ENCODE peak calls at places on chromosomes 1 and 21, in eight cellular contexts. H is pancreas; W is GM10248; D is CD8-positive, alpha-beta T cell; U is right atrium auricular region; G is left ventricle myocardium inferior; N is Caco-2; T is fibroblast of pulmonary artery. P is an unnamed sample.
A peak's percentile ranks its signal among the peaks of the same experiment; 100 is the strongest.

GRCh38 chr21:35530726-35531125 is 481.6 kb upstream of the RUNX1 start:
- DNase-seq in U (no peak), H (no peak), W (no peak), N (no peak), T (no peak), G (no peak), D (no peak), P (no peak)

GRCh38 chr1:67211589-67212563 is 45.6 kb downstream of the IL23R start:
- DNase-seq in U (no peak), W (peak; percentile 18), D (peak; percentile 26), T (peak; percentile 54), G (no peak), H (no peak), N (peak; percentile 26), P (peak; percentile 41)

GRCh38 chr1:161266096-161266679 is 7.6 kb downstream of the PCP4L1 start:
- DNase-seq in N (no peak), U (no peak), T (no peak), W (no peak), H (no peak), D (no peak), G (no peak), P (peak; percentile 32)

GRCh38 chr21:42703173-42703908 is 49.9 kb downstream of the PDE9A start:
- DNase-seq in H (no peak), U (no peak), W (no peak), G (no peak), N (no peak), D (no peak), T (no peak), P (no peak)

GRCh38 chr1:1327291-1327690 is 2.7 kb downstream of the CPTP start:
- DNase-seq in D (no peak), W (no peak), T (no peak), H (no peak), U (no peak), N (no peak), G (no peak), P (no peak)

GRCh38 chr1:223242382-223242955 is 99.4 kb upstream of the TLR5 start:
- DNase-seq in N (no peak), G (no peak), W (no peak), U (no peak), H (no peak), D (no peak), T (no peak), P (no peak)

GRCh38 chr21:32492376-32492775 is 79.9 kb downstream of the EVA1C start:
- DNase-seq in T (no peak), W (no peak), U (no peak), N (no peak), H (no peak), G (no peak), D (no peak), P (no peak)

GRCh38 chr1:212641956-212642355 is 33.4 kb downstream of the ATF3 start:
- DNase-seq in U (no peak), N (no peak), G (no peak), H (no peak), T (no peak), D (no peak), W (no peak), P (no peak)

GRCh38 chr1:82018319-82018718 is 217.6 kb downstream of the ADGRL2 start:
- DNase-seq in N (no peak), W (no peak), H (no peak), T (no peak), G (no peak), D (no peak), U (no peak), P (no peak)

GRCh38 chr1:60129916-60130315 is 56.3 kb upstream of the C1orf87 start:
- DNase-seq in D (no peak), H (no peak), N (no peak), W (no peak), G (no peak), T (peak; percentile 18), U (no peak), P (no peak)

GRCh38 chr1:169312084-169312954 is 55.3 kb downstream of the NME7 start:
- DNase-seq in D (peak; percentile 41), W (peak; percentile 10), T (peak; percentile 88), N (no peak), U (no peak), H (no peak), G (no peak), P (no peak)

GRCh38 chr1:155947292-155947691 is 5.9 kb downstream of the RXFP4 start:
- DNase-seq in U (no peak), D (no peak), N (no peak), T (no peak), H (no peak), G (no peak), W (no peak), P (no peak)

GRCh38 chr1:110187139-110187890 is 22.8 kb upstream of the KCNC4 start:
- DNase-seq in D (no peak), W (no peak), N (no peak), U (no peak), G (no peak), H (peak; percentile 30), T (peak; percentile 41), P (no peak)

GRCh38 chr1:2228684-2229031 is 539 bp downstream of the SKI start:
- DNase-seq in W (no peak), T (peak; percentile 20), H (peak; percentile 25), D (no peak), N (no peak), G (no peak), U (no peak), P (no peak)

GRCh38 chr1:160542303-160542945 is 19.4 kb upstream of the SLAMF6 start:
- DNase-seq in T (peak; percentile 29), N (no peak), U (no peak), D (no peak), G (no peak), H (peak; percentile 37), W (no peak), P (no peak)

GRCh38 chr21:36471254-36471723 is 8.6 kb downstream of the CLDN14 start:
- DNase-seq in H (no peak), T (no peak), G (no peak), W (peak; percentile 65), N (peak; percentile 26), U (no peak), D (no peak), P (no peak)

GRCh38 chr21:37232274-37233018 is 34.7 kb downstream of the VPS26C start:
- DNase-seq in D (no peak), N (no peak), W (peak; percentile 75), G (no peak), U (no peak), H (no peak), T (no peak), P (no peak)

GRCh38 chr1:46983825-46984586 is 39.5 kb upstream of the CYP4X1 start:
- DNase-seq in H (no peak), W (no peak), D (no peak), U (no peak), T (no peak), N (no peak), G (no peak), P (no peak)

DNA sequence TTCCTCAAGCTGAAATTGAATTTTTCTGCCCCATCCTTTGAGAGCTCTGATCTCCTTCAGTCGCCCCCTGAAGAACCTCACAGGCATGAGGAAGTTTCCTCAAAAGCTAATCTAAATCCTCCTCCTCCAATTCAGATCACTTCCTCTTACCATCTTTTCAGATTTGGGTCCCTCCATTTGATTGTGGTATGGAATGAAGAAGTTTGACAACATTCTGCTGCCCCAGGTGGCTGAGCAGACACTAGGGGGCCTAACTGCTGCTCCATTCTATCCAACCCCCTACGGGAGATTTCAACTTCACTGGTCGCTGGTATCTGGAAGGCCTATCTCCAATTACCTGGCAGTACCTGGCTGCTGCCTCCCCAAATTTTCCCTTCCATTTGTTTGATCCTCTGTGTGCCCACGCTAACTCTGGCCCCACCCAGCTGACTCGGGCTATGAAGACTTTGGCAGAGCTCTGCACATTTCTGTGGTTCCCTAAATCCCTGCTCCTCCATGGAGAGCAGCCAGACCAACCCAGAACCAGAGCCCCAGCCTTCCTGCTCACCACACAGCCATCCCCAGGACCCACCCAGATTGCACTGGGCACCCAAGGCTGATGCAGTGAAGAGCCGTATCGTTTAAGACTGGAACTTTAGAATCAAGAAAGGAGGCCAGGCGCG is 7.8 kb downstream of the IRF6 start:
- DNase-seq in N (no peak), W (no peak), D (no peak), T (no peak), H (no peak), G (no peak), U (no peak), P (no peak)
- TF ChIP-seq CTCF in N (peak; percentile 49), W (no peak), D (no peak), T (peak; percentile 3), H (no peak), G (no peak), U (no peak), P (no peak)

GRCh38 chr1:19366599-19367315 is 54.6 kb downstream of the SLC66A1 start:
- DNase-seq in W (no peak), N (no peak), U (no peak), T (no peak), D (no peak), G (no peak), H (no peak), P (no peak)

GRCh38 chr1:19367584-19368041 is 55.5 kb downstream of the SLC66A1 start:
- DNase-seq in N (no peak), G (no peak), U (no peak), H (no peak), W (no peak), D (no peak), T (no peak), P (peak; percentile 31)

GRCh38 chr1:19363526-19364152 is 51.5 kb downstream of the SLC66A1 start:
- DNase-seq in H (no peak), T (no peak), D (no peak), U (no peak), W (no peak), G (no peak), N (no peak), P (peak; percentile 61)

GRCh38 chr1:19368050-19368449 is 55.9 kb downstream of the SLC66A1 start:
- DNase-seq in N (no peak), H (no peak), U (no peak), W (no peak), D (no peak), T (no peak), G (no peak), P (no peak)

GRCh38 chr1:19365711-19366110 is 53.6 kb downstream of the SLC66A1 start:
- DNase-seq in G (no peak), U (no peak), D (no peak), T (no peak), W (no peak), H (no peak), N (no peak), P (no peak)
- TF ChIP-seq CTCF in G (no peak), U (no peak), D (no peak), T (no peak), W (no peak), H (no peak), N (no peak), P (no peak)

GRCh38 chr1:91718877-91719276 is 167.1 kb downstream of the TGFBR3 start:
- DNase-seq in D (no peak), G (no peak), U (no peak), N (no peak), T (no peak), H (peak; percentile 22), W (no peak), P (no peak)
- TF ChIP-seq CTCF in D (no peak), G (no peak), U (no peak), N (no peak), T (no peak), H (no peak), W (no peak), P (no peak)

DNA sequence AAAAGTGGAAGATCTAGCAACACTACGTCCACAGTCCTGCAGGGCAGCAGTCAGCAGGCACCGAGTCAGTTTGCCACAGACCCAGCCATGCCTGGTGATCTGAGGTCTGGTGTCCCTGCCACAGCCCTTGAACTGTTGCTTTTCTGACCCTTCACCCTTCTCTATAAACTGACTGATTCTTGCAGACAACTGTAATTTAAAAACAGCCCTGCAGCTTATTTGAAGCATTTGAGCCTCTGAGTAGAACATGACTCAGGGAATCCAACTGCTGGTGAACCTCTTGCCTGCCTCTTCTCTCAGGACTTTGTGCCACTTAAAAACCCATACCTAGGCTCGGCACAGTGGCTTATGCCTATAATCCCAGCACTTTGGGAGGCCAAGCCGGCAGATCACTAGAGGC is 107.2 kb downstream of the EDEM3 start:
- DNase-seq in H (no peak), G (no peak), D (no peak), T (no peak), W (no peak), N (no peak), U (no peak), P (no peak)
- TF ChIP-seq CTCF in H (no peak), G (no peak), D (no peak), T (no peak), W (no peak), N (no peak), U (no peak), P (peak; percentile 23)

P was measured in adrenal gland.